ENCODE peak calls at places on chromosome 2, in six cellular contexts. One of them, this sample, is unnamed.
A peak's percentile ranks its signal among the peaks of the same experiment; 100 is the strongest.

GRCh38 chr2:241314181-241314932 is 1.1 kb downstream of the HDLBP start:
- DNase-seq in GM12878: no peak
- DNase-seq in H1: no peak
- DNase-seq in HCT116: peak; percentile 8
- DNase-seq in K562: no peak
- DNase-seq in WTC11: no peak
- DNase-seq in this sample: peak; percentile 62

GRCh38 chr2:216678098-216678465 is 17.3 kb downstream of the IGFBP5 start:
- DNase-seq in WTC11: no peak
- DNase-seq in K562: no peak
- DNase-seq in HCT116: no peak
- DNase-seq in GM12878: no peak
- DNase-seq in H1: no peak
- DNase-seq in this sample: no peak

GRCh38 chr2:60880633-60880987 is 764 bp upstream of the REL start:
- DNase-seq in GM12878: no peak
- DNase-seq in H1: no peak
- DNase-seq in K562: no peak
- DNase-seq in WTC11: no peak
- DNase-seq in HCT116: no peak
- DNase-seq in this sample: no peak

GRCh38 chr2:27071990-27072830 is 756 bp upstream of the OST4 start:
- DNase-seq in K562: no peak
- DNase-seq in HCT116: no peak
- DNase-seq in WTC11: peak; percentile 57
- DNase-seq in H1: no peak
- DNase-seq in GM12878: no peak
- DNase-seq in this sample: no peak

GRCh38 chr2:86293612-86294011 is 43.8 kb downstream of the REEP1 start:
- DNase-seq in H1: no peak
- DNase-seq in K562: no peak
- DNase-seq in GM12878: no peak
- DNase-seq in WTC11: no peak
- DNase-seq in HCT116: no peak
- DNase-seq in this sample: no peak

GRCh38 chr2:132692816-132693215 is 22.8 kb upstream of the LYPD1 start:
- DNase-seq in HCT116: no peak
- DNase-seq in H1: no peak
- DNase-seq in GM12878: no peak
- DNase-seq in WTC11: no peak
- DNase-seq in K562: no peak
- DNase-seq in this sample: no peak

GRCh38 chr2:151638188-151638933 is 95.9 kb downstream of the NEB start:
- DNase-seq in H1: no peak
- DNase-seq in WTC11: no peak
- DNase-seq in HCT116: no peak
- DNase-seq in K562: no peak
- DNase-seq in GM12878: peak; percentile 4
- DNase-seq in this sample: peak; percentile 76

GRCh38 chr2:98917031-98917459 is 19.0 kb downstream of the CRACDL start:
- DNase-seq in H1: no peak
- DNase-seq in GM12878: no peak
- DNase-seq in HCT116: peak; percentile 8
- DNase-seq in WTC11: no peak
- DNase-seq in K562: no peak
- DNase-seq in this sample: no peak

GRCh38 chr2:31710121-31710520 is 129.4 kb upstream of the SRD5A2 start:
- DNase-seq in K562: no peak
- DNase-seq in WTC11: no peak
- DNase-seq in HCT116: no peak
- DNase-seq in GM12878: no peak
- DNase-seq in H1: no peak
- DNase-seq in this sample: no peak

GRCh38 chr2:208320686-208321085 is 54.6 kb downstream of the PIKFYVE start:
- DNase-seq in WTC11: no peak
- DNase-seq in K562: no peak
- DNase-seq in H1: no peak
- DNase-seq in HCT116: no peak
- DNase-seq in GM12878: peak; percentile 19
- DNase-seq in this sample: no peak

GRCh38 chr2:215503381-215503780 is 67.5 kb upstream of the FN1 start:
- DNase-seq in H1: no peak
- DNase-seq in K562: no peak
- DNase-seq in GM12878: no peak
- DNase-seq in HCT116: no peak
- DNase-seq in WTC11: no peak
- DNase-seq in this sample: no peak
- TF ChIP-seq ATF3 in H1: no peak
- TF ChIP-seq ATF3 in K562: no peak
- TF ChIP-seq ATF3 in GM12878: no peak
- TF ChIP-seq ATF3 in HCT116: no peak
- TF ChIP-seq ATF3 in WTC11: no peak
- TF ChIP-seq ATF3 in this sample: no peak

DNA sequence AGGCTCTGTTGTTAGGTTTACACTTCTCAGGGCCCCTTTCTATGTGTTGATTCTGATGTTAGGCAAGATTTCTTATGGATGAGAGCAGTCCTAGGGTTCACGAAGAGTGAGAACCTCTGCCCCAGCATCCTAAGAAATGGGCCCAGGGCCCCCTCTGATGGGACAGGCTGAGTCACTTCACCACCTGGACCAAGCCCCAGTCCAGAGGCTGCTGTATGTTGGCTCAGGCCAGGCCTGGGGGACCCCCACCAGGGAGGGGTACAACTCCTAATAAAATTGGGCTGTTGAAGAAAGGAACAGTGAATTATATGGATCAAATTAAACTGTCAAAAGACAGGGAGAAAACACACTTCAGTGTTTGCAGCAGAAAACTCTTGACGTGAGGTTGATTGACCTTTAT is 365.9 kb upstream of the HS6ST1 start:
- DNase-seq in HCT116: no peak
- DNase-seq in K562: no peak
- DNase-seq in WTC11: no peak
- DNase-seq in H1: no peak
- DNase-seq in GM12878: no peak
- DNase-seq in this sample: no peak
- TF ChIP-seq ATF3 in HCT116: no peak
- TF ChIP-seq ATF3 in K562: no peak
- TF ChIP-seq ATF3 in WTC11: no peak
- TF ChIP-seq ATF3 in H1: no peak
- TF ChIP-seq ATF3 in GM12878: no peak
- TF ChIP-seq ATF3 in this sample: no peak

DNA sequence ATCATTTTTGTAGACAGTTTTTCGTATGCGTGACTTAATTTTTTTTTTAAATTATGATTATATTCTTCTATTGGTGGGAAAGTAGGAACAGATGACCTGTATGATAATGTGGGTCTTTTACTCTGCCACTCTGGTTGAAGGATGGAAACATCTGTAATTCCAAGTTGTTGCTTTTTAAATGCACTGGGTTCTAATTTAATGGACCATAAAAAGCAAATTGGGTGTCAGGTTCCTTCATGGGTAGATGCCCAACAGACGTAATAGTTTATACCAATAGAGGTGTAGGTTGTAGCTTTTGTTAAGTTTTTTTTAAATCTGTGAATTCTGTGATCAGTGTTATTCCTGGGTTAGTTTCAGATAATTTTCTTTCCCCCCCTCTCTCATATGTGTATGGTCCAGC is 117.6 kb downstream of the MAP4K4 start:
- DNase-seq in GM12878: no peak
- DNase-seq in K562: no peak
- DNase-seq in HCT116: no peak
- DNase-seq in WTC11: no peak
- DNase-seq in H1: no peak
- DNase-seq in this sample: no peak
- TF ChIP-seq ATF3 in GM12878: no peak
- TF ChIP-seq ATF3 in K562: no peak
- TF ChIP-seq ATF3 in HCT116: no peak
- TF ChIP-seq ATF3 in WTC11: no peak
- TF ChIP-seq ATF3 in H1: no peak
- TF ChIP-seq ATF3 in this sample: no peak

GRCh38 chr2:36981911-36982310 is 15.6 kb upstream of the STRN start:
- DNase-seq in K562: no peak
- DNase-seq in WTC11: no peak
- DNase-seq in H1: no peak
- DNase-seq in GM12878: no peak
- DNase-seq in HCT116: no peak
- DNase-seq in this sample: no peak
- TF ChIP-seq ATF3 in K562: no peak
- TF ChIP-seq ATF3 in WTC11: no peak
- TF ChIP-seq ATF3 in H1: no peak
- TF ChIP-seq ATF3 in GM12878: no peak
- TF ChIP-seq ATF3 in HCT116: no peak
- TF ChIP-seq ATF3 in this sample: no peak

DNA sequence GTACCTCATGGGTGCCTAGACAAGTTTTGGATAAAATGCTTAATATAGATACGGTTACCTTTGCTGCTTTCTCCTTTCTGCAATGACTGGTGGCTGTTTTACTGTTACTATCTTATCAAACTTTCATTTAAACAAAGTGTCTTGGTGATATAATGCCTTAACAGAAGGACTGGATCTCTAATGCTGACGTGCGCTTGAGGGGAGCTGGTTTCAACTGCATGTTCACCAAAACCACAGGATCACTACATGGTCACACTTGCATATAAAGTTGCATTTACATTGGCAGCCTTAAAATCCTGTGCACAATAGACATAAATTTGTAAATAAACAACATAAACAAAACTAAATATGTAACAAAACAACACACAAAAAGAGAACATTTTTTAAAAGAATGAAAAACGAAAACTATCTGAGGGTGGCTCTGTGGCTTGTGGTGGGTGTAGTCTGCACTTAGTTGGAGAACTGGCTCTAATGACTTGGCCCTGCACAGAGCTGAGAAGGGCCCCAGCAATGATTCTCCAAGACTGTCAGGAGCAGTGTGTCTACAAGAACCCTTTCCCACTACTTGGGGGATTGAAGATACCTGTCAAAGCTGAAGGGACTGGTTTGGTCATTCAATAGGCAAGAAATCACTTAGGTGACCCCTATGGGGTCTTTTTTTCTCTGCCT is 135.5 kb downstream of the UXS1 start:
- DNase-seq in HCT116: no peak
- DNase-seq in WTC11: no peak
- DNase-seq in GM12878: no peak
- DNase-seq in H1: no peak
- DNase-seq in K562: no peak
- DNase-seq in this sample: no peak
- TF ChIP-seq ATF3 in HCT116: no peak
- TF ChIP-seq ATF3 in WTC11: no peak
- TF ChIP-seq ATF3 in GM12878: no peak
- TF ChIP-seq ATF3 in H1: no peak
- TF ChIP-seq ATF3 in K562: no peak
- TF ChIP-seq ATF3 in this sample: no peak

GRCh38 chr2:135662088-135662487 is 79.6 kb upstream of the UBXN4 start:
- DNase-seq in HCT116: no peak
- DNase-seq in GM12878: no peak
- DNase-seq in K562: no peak
- DNase-seq in H1: no peak
- DNase-seq in WTC11: no peak
- DNase-seq in this sample: no peak

GRCh38 chr2:135663148-135663700 is 78.4 kb upstream of the UBXN4 start:
- DNase-seq in H1: no peak
- DNase-seq in HCT116: no peak
- DNase-seq in GM12878: no peak
- DNase-seq in K562: no peak
- DNase-seq in WTC11: no peak
- DNase-seq in this sample: no peak

GRCh38 chr2:135657806-135658582 is 83.7 kb upstream of the UBXN4 start:
- DNase-seq in K562: no peak
- DNase-seq in WTC11: no peak
- DNase-seq in GM12878: peak; percentile 38
- DNase-seq in HCT116: no peak
- DNase-seq in H1: no peak
- DNase-seq in this sample: no peak
- TF ChIP-seq ATF3 in K562: no peak
- TF ChIP-seq ATF3 in WTC11: no peak
- TF ChIP-seq ATF3 in GM12878: no peak
- TF ChIP-seq ATF3 in HCT116: no peak
- TF ChIP-seq ATF3 in H1: no peak
- TF ChIP-seq ATF3 in this sample: no peak

GRCh38 chr2:130808482-130809268 is 28.0 kb upstream of the ARHGEF4 start:
- DNase-seq in GM12878: no peak
- DNase-seq in H1: no peak
- DNase-seq in K562: no peak
- DNase-seq in HCT116: peak; percentile 46
- DNase-seq in WTC11: no peak
- DNase-seq in this sample: no peak
- TF ChIP-seq ATF3 in GM12878: no peak
- TF ChIP-seq ATF3 in H1: no peak
- TF ChIP-seq ATF3 in K562: no peak
- TF ChIP-seq ATF3 in HCT116: no peak
- TF ChIP-seq ATF3 in WTC11: no peak
- TF ChIP-seq ATF3 in this sample: no peak

This sample was measured in HepG2.